ENCODE peak calls at places on chromosome 16, in five cellular contexts. M is MM.1S; L is stomach; X is cardiac muscle cell; B is CD4-positive, alpha-beta memory T cell. Z is an unnamed sample.

GRCh38 chr16:27945233-27945975 is 118.1 kb downstream of the GSG1L start:
- DNase-seq in M (no peak), L (peak; percentile 9), X (no peak), B (no peak), Z (no peak)

GRCh38 chr16:78455861-78456260 is 356.4 kb downstream of the WWOX start:
- DNase-seq in M (no peak), L (peak; percentile 53), X (peak; percentile 42), B (no peak), Z (no peak)

GRCh38 chr16:88784074-88784855 is 755 bp downstream of the PIEZO1 start:
- DNase-seq in M (peak; percentile 35), L (peak; percentile 66), X (peak; percentile 82), B (peak; percentile 30), Z (peak; percentile 84)

GRCh38 chr16:87946596-87947350 is 4.5 kb upstream of the BANP start:
- DNase-seq in M (no peak), L (no peak), X (no peak), B (no peak), Z (no peak)

GRCh38 chr16:88803264-88803987 is at the start of gene CDT1:
- DNase-seq in M (peak; percentile 64), L (peak; percentile 88), X (peak; percentile 87), B (peak; percentile 84), Z (peak; percentile 89)

GRCh38 chr16:77439106-77439505 is 4.3 kb upstream of the ADAMTS18 start:
- DNase-seq in M (no peak), L (no peak), X (peak; percentile 40), B (no peak), Z (no peak)

GRCh38 chr16:75109732-75110243 is 6.8 kb downstream of the LDHD start:
- DNase-seq in M (no peak), L (peak; percentile 69), X (no peak), B (no peak), Z (no peak)

GRCh38 chr16:88971371-88972097 is 5.5 kb downstream of the CBFA2T3 start:
- DNase-seq in M (no peak), L (no peak), X (no peak), B (no peak), Z (no peak)

GRCh38 chr16:27822529-27823437 is 240.7 kb downstream of the GSG1L start:
- DNase-seq in M (no peak), L (peak; percentile 28), X (no peak), B (no peak), Z (no peak)

GRCh38 chr16:17801024-17801423 is 330.3 kb upstream of the XYLT1 start:
- DNase-seq in M (no peak), L (no peak), X (no peak), B (no peak), Z (no peak)

GRCh38 chr16:88747588-88748301 is 37.3 kb downstream of the PIEZO1 start:
- DNase-seq in M (peak; percentile 27), L (peak; percentile 36), X (no peak), B (peak; percentile 26), Z (peak; percentile 41)

GRCh38 chr16:25079637-25080375 is 31.7 kb upstream of the LCMT1 start:
- DNase-seq in M (no peak), L (no peak), X (no peak), B (no peak), Z (no peak)

GRCh38 chr16:29848420-29849297 is 14.4 kb downstream of the CDIPT start:
- DNase-seq in M (peak; percentile 70), L (peak; percentile 81), X (peak; percentile 68), B (peak; percentile 79), Z (peak; percentile 72)

GRCh38 chr16:46947900-46948547 is 25.4 kb downstream of the DNAJA2 start:
- DNase-seq in M (peak; percentile 65), L (peak; percentile 26), X (peak; percentile 58), B (peak; percentile 47), Z (peak; percentile 50)

GRCh38 chr16:88911148-88911945 is 44.9 kb upstream of the PABPN1L start:
- DNase-seq in M (no peak), L (no peak), X (no peak), B (no peak), Z (no peak)

GRCh38 chr16:24163935-24164334 is 92.2 kb upstream of the CACNG3 start:
- DNase-seq in M (no peak), L (no peak), X (no peak), B (no peak), Z (peak; percentile 17)

GRCh38 chr16:53434436-53435065 is at the start of gene RBL2:
- DNase-seq in M (peak; percentile 84), L (peak; percentile 87), X (peak; percentile 86), B (peak; percentile 78), Z (peak; percentile 68)

GRCh38 chr16:10838611-10839270 is 20.1 kb upstream of the TVP23A start:
- DNase-seq in M (no peak), L (no peak), X (no peak), B (no peak), Z (no peak)
- H3K27me3 ChIP-seq in M (no peaks in the 10 kb centered on the region), L (no peaks in the 10 kb centered on the region), X (peaks cover 3% of the 10 kb centered on the region), B (no peaks in the 10 kb centered on the region), Z (peaks cover 28% of the 10 kb centered on the region)

DNA sequence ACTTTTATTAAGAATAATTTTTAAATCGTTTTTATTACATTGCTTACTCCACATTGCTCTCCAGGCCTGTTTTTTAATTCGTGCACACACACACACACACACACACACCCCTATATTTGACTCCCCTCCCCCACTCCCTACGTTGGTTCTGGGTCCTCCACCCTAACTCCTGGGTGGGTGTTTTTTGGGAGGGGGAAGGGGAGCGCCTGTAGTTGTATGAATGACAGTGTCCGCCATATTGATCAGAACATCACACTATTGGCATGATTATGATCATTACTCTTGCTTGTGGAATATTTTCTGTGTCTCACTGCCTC is 1.3 kb downstream of the GNAO1 start:
- DNase-seq in M (no peak), L (no peak), X (no peak), B (no peak), Z (no peak)
- H3K27me3 ChIP-seq in M (peaks cover 61% of the 10 kb centered on the region), L (peaks cover 42% of the 10 kb centered on the region), X (peaks cover 60% of the 10 kb centered on the region), B (no peaks in the 10 kb centered on the region), Z (peaks cover 88% of the 10 kb centered on the region)

GRCh38 chr16:86067936-86068335 is 169.0 kb downstream of the IRF8 start:
- DNase-seq in M (no peak), L (no peak), X (no peak), B (no peak), Z (no peak)

GRCh38 chr16:86068722-86069121 is 169.8 kb downstream of the IRF8 start:
- DNase-seq in M (no peak), L (no peak), X (no peak), B (no peak), Z (no peak)

GRCh38 chr16:86070971-86071370 is 172.0 kb downstream of the IRF8 start:
- DNase-seq in M (no peak), L (no peak), X (no peak), B (no peak), Z (no peak)

GRCh38 chr16:86070511-86070910 is 171.5 kb downstream of the IRF8 start:
- DNase-seq in M (no peak), L (no peak), X (no peak), B (no peak), Z (no peak)

DNA sequence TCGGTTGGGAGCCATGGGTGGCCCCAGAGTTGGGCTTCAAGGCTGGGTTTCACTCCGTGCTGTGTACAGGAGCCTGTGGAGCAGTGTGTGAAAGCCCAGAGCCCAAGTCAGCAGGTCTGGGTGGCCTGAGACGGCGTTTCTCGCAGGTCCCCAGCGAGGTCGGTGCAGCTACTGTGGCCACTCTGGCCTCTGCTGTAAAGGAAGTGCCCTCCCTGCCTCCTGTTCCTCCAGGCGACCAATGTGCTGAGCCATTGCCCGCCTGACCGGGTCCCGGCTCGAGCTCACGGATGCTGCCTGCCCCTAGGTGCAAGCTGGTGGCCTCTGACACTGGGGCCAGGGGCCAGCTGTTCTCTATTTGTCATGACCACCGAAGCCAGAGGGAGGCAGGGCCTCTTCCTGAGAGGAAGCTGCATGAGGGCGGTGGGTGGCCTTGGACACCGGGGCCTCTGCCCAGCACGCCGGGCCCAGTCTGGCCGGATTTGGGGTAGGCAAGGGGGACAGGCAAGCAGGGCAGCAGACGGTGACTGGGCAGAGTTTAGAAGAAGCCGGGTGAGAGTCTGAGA is 170.9 kb downstream of the IRF8 start:
- DNase-seq in M (no peak), L (no peak), X (no peak), B (no peak), Z (no peak)
- H3K27me3 ChIP-seq in M (peaks cover 34% of the 10 kb centered on the region), L (peaks cover 5% of the 10 kb centered on the region), X (no peaks in the 10 kb centered on the region), B (no peaks in the 10 kb centered on the region), Z (no peaks in the 10 kb centered on the region)

GRCh38 chr16:84448444-84448843 is 56.0 kb downstream of the MEAK7 start:
- DNase-seq in M (no peak), L (no peak), X (no peak), B (no peak), Z (no peak)
- H3K27me3 ChIP-seq in M (peaks cover 36% of the 10 kb centered on the region), L (peaks cover 3% of the 10 kb centered on the region), X (no peaks in the 10 kb centered on the region), B (no peaks in the 10 kb centered on the region), Z (peaks cover 3% of the 10 kb centered on the region)